ENCODE peak calls at places on chromosomes 2 and 18, in five cellular contexts. P is brain microvascular endothelial cell, G is pancreas, K is AG04450, I is tibial artery. N is an unnamed sample.

GRCh38 chr2:198004921-198005829 is 200.8 kb downstream of the PLCL1 start:
- DNase-seq in G (no peak), I (no peak), P (no peak), K (no peak), N (no peak)

GRCh38 chr2:128756372-128756730 is 437.7 kb upstream of the HS6ST1 start:
- DNase-seq in K (no peak), I (no peak), G (peak), P (no peak), N (no peak)

GRCh38 chr2:226080323-226080722 is 680.8 kb downstream of the NYAP2 start:
- DNase-seq in G (no peak), I (no peak), P (peak), K (peak), N (peak)

GRCh38 chr2:101844055-101844635 is 146.6 kb downstream of the MAP4K4 start:
- DNase-seq in K (no peak), G (no peak), P (peak), I (no peak), N (peak)

GRCh38 chr18:8401606-8402005 is 207.6 kb upstream of the RAB12 start:
- DNase-seq in I (no peak), K (no peak), P (no peak), G (no peak), N (no peak)

GRCh38 chr18:30566877-30567276 is 475.7 kb downstream of the DSC3 start:
- DNase-seq in I (no peak), P (no peak), K (no peak), G (no peak), N (no peak)

GRCh38 chr2:46990231-46990588 is 74.6 kb upstream of the MCFD2 start:
- DNase-seq in K (no peak), G (no peak), P (no peak), I (no peak), N (no peak)

GRCh38 chr18:49813071-49813320 is 337 bp downstream of the ACAA2 start:
- DNase-seq in P (peak), I (peak), K (no peak), G (no peak), N (peak)

GRCh38 chr2:197137234-197137633 is 173.3 kb downstream of the ANKRD44 start:
- DNase-seq in P (peak), K (no peak), I (no peak), G (no peak), N (peak)

GRCh38 chr2:121804997-121805766 is 49.7 kb downstream of the TSN start:
- DNase-seq in I (no peak), P (no peak), G (no peak), K (no peak), N (no peak)

GRCh38 chr18:49565656-49566055 is 3.8 kb downstream of the LIPG start:
- DNase-seq in G (peak), K (no peak), P (no peak), I (no peak), N (peak)

GRCh38 chr2:15630121-15630957 is 38.7 kb downstream of the DDX1 start:
- DNase-seq in P (no peak), I (no peak), G (no peak), K (no peak), N (no peak)

GRCh38 chr18:6498265-6498664 is 83.6 kb upstream of the L3MBTL4 start:
- DNase-seq in I (no peak), P (no peak), G (no peak), K (no peak), N (no peak)

GRCh38 chr18:75779450-75779849 is 351.9 kb upstream of the SMIM21 start:
- DNase-seq in G (no peak), K (no peak), I (no peak), P (no peak), N (no peak)

GRCh38 chr2:230947235-230947576 is 22.2 kb upstream of the GPR55 start:
- DNase-seq in K (no peak), G (no peak), P (no peak), I (no peak), N (no peak)

GRCh38 chr2:183533021-183533420 is 408.8 kb downstream of the NUP35 start:
- DNase-seq in K (no peak), P (no peak), G (no peak), I (no peak), N (no peak)

GRCh38 chr2:127361929-127362328 is 25.8 kb downstream of the MAP3K2 start:
- DNase-seq in P (no peak), I (no peak), G (no peak), K (no peak), N (peak)

GRCh38 chr2:237354930-237355329 is 59.0 kb downstream of the COL6A3 start:
- DNase-seq in G (no peak), I (no peak), P (peak), K (no peak), N (peak)

GRCh38 chr2:65351234-65351947 is 81.0 kb downstream of the SPRED2 start:
- DNase-seq in K (no peak), P (peak), I (peak), G (no peak), N (no peak)

GRCh38 chr2:145108385-145108784 is 588.5 kb upstream of the ZEB2 start:
- DNase-seq in P (no peak), K (no peak), G (no peak), I (no peak), N (no peak)

GRCh38 chr2:196555726-196556125 is 83.8 kb upstream of the CCDC150 start:
- DNase-seq in G (no peak), I (no peak), K (no peak), P (no peak), N (no peak)

GRCh38 chr2:236823230-236823629 is 253.6 kb downstream of the ACKR3 start:
- DNase-seq in P (no peak), G (no peak), K (no peak), I (no peak), N (no peak)

GRCh38 chr2:69300650-69301049 is 86.4 kb downstream of the GFPT1 start:
- DNase-seq in G (no peak), K (no peak), P (no peak), I (no peak), N (no peak)

GRCh38 chr18:13558132-13558531 is 168.2 kb downstream of the FAM210A start:
- DNase-seq in P (peak), G (no peak), I (no peak), K (no peak), N (peak)

GRCh38 chr2:204333861-204334260 is 211.4 kb upstream of the PARD3B start:
- DNase-seq in G (no peak), P (no peak), I (no peak), K (no peak), N (no peak)

GRCh38 chr2:239369631-239370161 is 31.1 kb downstream of the HDAC4 start:
- DNase-seq in P (peak), I (no peak), K (no peak), G (no peak), N (no peak)

DNA sequence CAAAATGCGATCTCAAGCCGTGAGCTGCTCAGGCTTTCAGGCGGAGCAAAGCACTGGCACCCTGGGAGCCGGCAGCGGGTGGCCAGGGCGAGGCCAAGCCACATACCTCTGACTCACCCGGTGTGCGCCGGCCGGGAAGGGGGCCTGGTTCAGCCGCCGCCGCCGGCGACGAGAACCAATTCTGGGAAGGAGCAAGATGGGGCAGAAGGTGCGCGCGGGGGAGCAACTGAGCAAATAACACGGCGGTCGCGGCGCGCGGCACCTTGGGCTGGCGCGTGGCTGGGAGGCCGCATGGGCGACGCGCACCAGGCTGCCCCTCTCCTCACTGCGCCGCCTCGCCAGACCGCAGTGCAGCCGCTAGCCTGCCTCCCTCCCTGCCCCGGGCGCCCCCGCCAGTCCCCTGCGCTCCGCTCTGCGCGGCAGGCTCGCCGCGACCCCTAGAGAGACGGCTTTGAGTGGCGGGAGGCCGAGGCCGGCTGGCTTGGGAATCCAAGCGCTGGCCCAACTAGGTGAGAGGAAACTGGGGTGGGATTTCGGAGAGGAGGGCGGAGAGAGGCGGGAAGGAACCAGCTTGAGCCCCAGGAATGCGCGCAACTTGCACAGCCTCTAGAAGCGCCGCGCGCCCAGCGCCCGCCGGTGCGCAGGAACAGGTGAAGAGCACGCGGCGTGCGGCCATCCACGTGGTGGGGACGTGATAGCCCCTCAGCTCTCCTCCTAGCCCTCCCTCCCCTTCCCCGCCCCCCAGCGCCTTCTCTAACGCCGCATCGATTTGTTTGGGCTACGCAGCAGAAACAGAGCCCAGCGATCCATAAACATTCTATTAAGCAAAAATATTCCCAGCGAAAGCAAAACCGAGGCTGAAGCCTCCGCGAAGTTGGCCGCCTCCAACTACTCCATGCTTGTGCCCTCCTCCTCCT is 3.3 kb downstream of the NRP2 start:
- DNase-seq in K (no peak), I (no peak), G (no peak), P (no peak), N (peak)
- H3K4me3 ChIP-seq in K (peak), I (peak), G (peak), P (peak), N (peak)

GRCh38 chr2:12716250-12717190 is at the start of gene TRIB2:
- DNase-seq in I (peak), K (peak), P (peak), G (peak), N (peak)

GRCh38 chr2:12715878-12716249 is 872 bp upstream of the TRIB2 start:
- DNase-seq in P (peak), G (peak), K (peak), I (peak), N (peak)

GRCh38 chr2:12717988-12718661 is 1.4 kb downstream of the TRIB2 start:
- DNase-seq in I (no peak), G (peak), P (no peak), K (no peak), N (peak)

GRCh38 chr2:12718662-12719399 is 2.1 kb downstream of the TRIB2 start:
- DNase-seq in G (peak), K (no peak), P (no peak), I (no peak), N (no peak)

GRCh38 chr2:12717191-12717987 is 653 bp downstream of the TRIB2 start:
- DNase-seq in G (peak), K (no peak), I (peak), P (no peak), N (peak)
- TF ChIP-seq CTCF in G (no peak), K (peak), I (peak), P (peak), N (peak)

GRCh38 chr18:70419526-70419925 is 130.7 kb downstream of the SOCS6 start:
- DNase-seq in G (no peak), I (no peak), P (peak), K (no peak), N (peak)
- H3K4me3 ChIP-seq in G (no peak), I (no peak), P (no peak), K (no peak), N (no peak)

GRCh38 chr2:134230885-134231284 is 23.0 kb upstream of the MGAT5 start:
- DNase-seq in G (no peak), K (no peak), I (no peak), P (no peak), N (no peak)

GRCh38 chr2:134229540-134229939 is 24.3 kb upstream of the MGAT5 start:
- DNase-seq in K (no peak), G (no peak), P (no peak), I (no peak), N (no peak)

GRCh38 chr2:134226561-134226960 is 27.3 kb upstream of the MGAT5 start:
- DNase-seq in G (no peak), K (no peak), I (no peak), P (no peak), N (no peak)

GRCh38 chr2:134227666-134228065 is 26.2 kb upstream of the MGAT5 start:
- DNase-seq in K (no peak), G (no peak), P (no peak), I (no peak), N (no peak)

GRCh38 chr2:134228493-134228903 is 25.4 kb upstream of the MGAT5 start:
- DNase-seq in G (no peak), K (no peak), P (no peak), I (no peak), N (no peak)
- TF ChIP-seq CTCF in G (no peak), K (peak), P (peak), I (no peak), N (peak)

GRCh38 chr2:48415765-48416515 is 114.0 kb upstream of the STON1 start:
- DNase-seq in G (no peak), K (no peak), I (no peak), P (no peak), N (no peak)

GRCh38 chr2:48414196-48414595 is 115.8 kb upstream of the STON1 start:
- DNase-seq in K (no peak), I (no peak), G (no peak), P (no peak), N (no peak)

GRCh38 chr2:48413676-48414075 is 116.3 kb upstream of the STON1 start:
- DNase-seq in I (no peak), P (no peak), K (no peak), G (no peak), N (no peak)

GRCh38 chr2:48414980-48415764 is 114.8 kb upstream of the STON1 start:
- DNase-seq in G (no peak), P (no peak), I (no peak), K (peak), N (peak)

DNA sequence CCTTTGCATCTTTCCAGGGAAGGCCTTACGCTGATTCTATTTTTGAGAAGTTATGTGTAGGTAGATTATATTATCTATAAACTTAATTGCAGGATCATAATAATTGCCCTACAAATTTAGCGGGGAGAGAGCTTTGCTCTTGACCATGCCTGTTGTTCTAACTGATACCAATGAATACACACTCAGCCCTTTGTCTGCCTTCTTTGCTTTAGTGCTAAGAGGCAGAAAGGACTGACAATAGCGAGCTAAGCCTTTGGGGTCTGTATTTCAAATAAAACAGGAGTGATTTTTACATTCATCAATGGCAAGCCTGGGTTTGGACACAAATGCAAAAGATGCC is 115.3 kb upstream of the STON1 start:
- DNase-seq in G (no peak), K (no peak), P (no peak), I (no peak), N (no peak)
- H3K4me3 ChIP-seq in G (no peak), K (no peak), P (no peak), I (no peak), N (no peak)

GRCh38 chr2:23359631-23360567 is 25.1 kb upstream of the KLHL29 start:
- DNase-seq in P (no peak), K (no peak), I (no peak), G (no peak), N (no peak)

GRCh38 chr2:23363831-23364230 is 21.1 kb upstream of the KLHL29 start:
- DNase-seq in I (no peak), P (no peak), K (no peak), G (no peak), N (no peak)

GRCh38 chr2:23363268-23363667 is 21.7 kb upstream of the KLHL29 start:
- DNase-seq in P (no peak), I (no peak), K (no peak), G (no peak), N (no peak)

GRCh38 chr2:23361185-23361584 is 23.8 kb upstream of the KLHL29 start:
- DNase-seq in P (no peak), G (no peak), I (no peak), K (no peak), N (no peak)

GRCh38 chr2:23360571-23361125 is 24.3 kb upstream of the KLHL29 start:
- DNase-seq in K (no peak), G (no peak), P (no peak), I (no peak), N (no peak)
- TF ChIP-seq CTCF in K (no peak), G (no peak), P (no peak), I (no peak), N (no peak)

GRCh38 chr18:57806891-57807280 is 3.8 kb upstream of the ATP8B1 start:
- DNase-seq in G (no peak), I (peak), P (peak), K (no peak), N (peak)
- H3K4me3 ChIP-seq in G (no peak), I (no peak), P (no peak), K (no peak), N (no peak)

GRCh38 chr2:218516614-218517013 is 51.5 kb downstream of the USP37 start:
- DNase-seq in I (no peak), G (no peak), P (peak), K (no peak), N (no peak)
- TF ChIP-seq CTCF in I (no peak), G (no peak), P (peak), K (peak), N (peak)

N was measured in astrocyte of the spinal cord.